ENCODE peak calls at places on chromosome 17, in five cellular contexts. V, N, Y, U and J are unnamed samples.

GRCh38 chr17:42016411-42016831 is 818 bp downstream of the DNAJC7 start:
- DNase-seq in V (no peak), N (peak; percentile 36), Y (no peak), U (peak; percentile 38), J (no peak)

GRCh38 chr17:80125656-80126448 is 21.1 kb downstream of the EIF4A3 start:
- DNase-seq in V (no peak), N (no peak), Y (no peak), U (no peak), J (no peak)

GRCh38 chr17:79887451-79887991 is 48.3 kb upstream of the CBX4 start:
- DNase-seq in V (no peak), N (no peak), Y (no peak), U (no peak), J (no peak)

GRCh38 chr17:50353600-50354195 is 7.8 kb downstream of the XYLT2 start:
- DNase-seq in V (peak; percentile 11), N (no peak), Y (no peak), U (no peak), J (no peak)

GRCh38 chr17:78512976-78513375 is 64.2 kb downstream of the DNAH17 start:
- DNase-seq in V (no peak), N (no peak), Y (no peak), U (no peak), J (no peak)

GRCh38 chr17:73351764-73352163 is 40.0 kb upstream of the CDC42EP4 start:
- DNase-seq in V (no peak), N (no peak), Y (no peak), U (no peak), J (no peak)

GRCh38 chr17:48062273-48062672 is 14.1 kb downstream of the NFE2L1 start:
- DNase-seq in V (no peak), N (no peak), Y (no peak), U (no peak), J (no peak)

GRCh38 chr17:76252040-76252954 is 12.0 kb upstream of the RNF157 start:
- DNase-seq in V (peak; percentile 70), N (peak; percentile 67), Y (no peak), U (peak; percentile 87), J (peak; percentile 79)

GRCh38 chr17:65185686-65186382 is 48.7 kb downstream of the RGS9 start:
- DNase-seq in V (no peak), N (no peak), Y (no peak), U (no peak), J (no peak)
- TF ChIP-seq CTCF in V (no peak), N (no peak), Y (no peak), U (no peak), J (no peak)

GRCh38 chr17:59620064-59620359 is 317 bp downstream of the CLTC start:
- DNase-seq in V (no peak), N (no peak), Y (no peak), U (no peak), J (no peak)

GRCh38 chr17:59621771-59622170 is 2.1 kb downstream of the CLTC start:
- DNase-seq in V (no peak), N (no peak), Y (no peak), U (no peak), J (no peak)

GRCh38 chr17:59626756-59627155 is 7.1 kb downstream of the CLTC start:
- DNase-seq in V (no peak), N (no peak), Y (no peak), U (no peak), J (no peak)

GRCh38 chr17:59620518-59621259 is 994 bp downstream of the CLTC start:
- DNase-seq in V (peak; percentile 60), N (peak; percentile 64), Y (peak; percentile 46), U (peak; percentile 56), J (peak; percentile 74)

DNA sequence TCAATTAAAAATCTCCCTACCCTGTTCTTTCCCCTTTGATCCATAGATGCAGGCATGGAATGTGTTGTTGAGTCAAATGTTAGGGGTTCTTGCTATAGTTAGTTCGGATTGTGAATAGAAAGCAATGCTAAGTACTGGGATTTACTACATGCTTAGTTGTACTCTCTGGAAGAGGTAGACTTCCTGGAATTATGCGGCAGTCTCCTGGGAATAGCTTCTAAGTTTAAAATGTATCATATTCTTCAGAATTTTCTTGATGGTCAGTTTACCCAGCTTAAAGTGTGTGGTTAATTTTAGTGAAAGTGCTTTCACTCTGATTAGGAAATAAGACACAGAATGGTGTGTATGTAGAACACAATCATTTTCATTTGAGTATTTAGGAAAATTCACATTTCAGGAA is 3.5 kb downstream of the CLTC start:
- DNase-seq in V (no peak), N (no peak), Y (no peak), U (no peak), J (no peak)
- H3K4me1 ChIP-seq in V (peaks cover 74% of the 10 kb centered on the region), N (peaks cover 44% of the 10 kb centered on the region), Y (peaks cover 60% of the 10 kb centered on the region), U (peaks cover 71% of the 10 kb centered on the region), J (peaks cover 74% of the 10 kb centered on the region)

DNA sequence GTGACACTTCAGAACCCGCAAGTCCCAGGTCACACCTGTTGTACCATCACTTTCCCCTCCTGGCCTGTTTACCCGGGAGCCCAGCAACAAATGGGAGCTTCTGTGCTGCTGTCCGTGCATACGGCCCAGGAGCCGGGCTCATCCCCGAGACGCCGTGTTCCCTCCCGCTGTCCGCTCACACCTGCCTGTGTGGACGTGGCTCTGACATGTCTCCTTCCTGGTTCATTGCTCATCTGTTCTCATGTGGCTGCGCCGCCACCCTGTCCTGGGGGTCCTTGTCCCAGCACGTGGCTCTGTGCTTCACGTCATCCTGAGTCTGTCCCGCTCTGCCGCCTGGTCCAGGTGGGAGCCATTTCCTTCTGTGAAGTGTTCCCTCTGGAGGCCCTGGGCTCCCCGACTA is 37.9 kb downstream of the TBCD start:
- DNase-seq in V (no peak), N (no peak), Y (no peak), U (no peak), J (no peak)
- H3K27ac ChIP-seq in V (no peak overlapping the region), N (no peak overlapping the region), Y (no peak overlapping the region), U (no peak overlapping the region), J (no peak overlapping the region)

DNA sequence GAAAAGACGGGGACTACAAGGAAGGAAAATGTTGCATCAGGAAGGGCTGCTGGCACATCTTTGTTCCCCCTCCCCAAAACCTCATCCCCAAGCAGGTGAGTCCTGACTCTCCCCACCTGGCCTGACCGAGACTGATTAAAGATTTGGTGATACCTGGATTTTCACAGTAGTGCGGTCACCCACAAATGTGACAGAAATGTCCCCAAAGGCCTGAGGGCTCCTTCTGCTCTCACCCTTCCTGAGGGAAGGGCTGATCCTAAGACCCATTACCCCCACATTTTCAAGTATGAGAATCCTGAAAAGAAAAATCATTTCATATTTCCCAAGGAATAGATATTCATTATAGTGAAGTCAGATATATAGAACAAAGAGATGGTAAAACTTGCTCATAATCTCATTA is 28.8 kb downstream of the TBC1D3B start:
- DNase-seq in V (no peak), N (no peak), Y (no peak), U (no peak), J (no peak)
- TF ChIP-seq CTCF in V (no peak), N (no peak), Y (no peak), U (no peak), J (no peak)

DNA sequence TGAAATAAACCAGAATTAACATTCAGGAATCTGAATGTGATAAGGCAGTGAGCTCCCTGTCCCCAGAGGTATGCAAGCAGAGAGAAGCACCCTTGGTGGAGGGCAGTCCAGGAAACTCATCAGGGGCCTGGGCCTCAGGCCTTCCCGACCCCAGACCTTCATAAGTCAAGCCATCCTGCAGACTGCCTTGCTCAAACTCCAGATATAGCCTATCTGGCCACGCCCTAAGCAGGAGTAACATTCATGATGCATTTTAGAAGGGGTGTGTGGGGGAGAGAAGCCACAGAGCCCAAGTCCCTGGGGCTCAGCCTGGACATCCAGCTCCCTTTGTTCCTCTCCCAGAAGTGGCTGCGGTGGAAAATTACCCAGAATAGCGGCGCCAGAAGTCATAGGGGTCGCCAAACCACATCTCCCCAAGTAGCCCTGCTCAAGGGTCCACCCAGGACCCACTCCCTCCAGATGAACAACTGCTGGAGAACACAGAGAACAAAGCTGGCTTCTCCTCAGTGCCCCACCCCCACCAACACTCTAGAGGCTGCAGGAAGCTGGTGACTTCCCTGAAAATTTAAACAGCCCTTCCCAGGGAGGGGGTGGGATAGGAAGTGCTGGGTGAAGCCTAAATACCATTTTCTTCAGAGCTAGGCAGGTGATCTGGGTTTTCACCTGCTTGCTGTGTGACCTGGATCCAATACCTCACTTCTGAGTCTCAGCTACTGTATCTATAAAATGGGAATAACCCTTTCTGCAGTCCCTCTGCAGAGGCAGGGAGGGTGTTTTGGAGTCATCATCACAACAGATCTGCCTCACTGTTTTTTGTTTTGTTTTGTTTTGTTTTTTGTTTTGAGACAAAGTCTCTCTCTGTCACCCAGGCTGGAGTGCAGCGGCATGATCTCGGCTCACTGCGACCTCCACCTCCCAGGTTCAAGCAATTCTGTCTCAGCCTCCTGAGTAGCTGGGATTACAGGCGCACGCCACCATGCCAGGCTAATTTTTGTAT is 1.5 kb upstream of the SREBF1 start:
- DNase-seq in V (peak; percentile 65), N (peak; percentile 66), Y (no peak), U (peak; percentile 88), J (peak; percentile 87)
- H3K4me1 ChIP-seq in V (peaks cover 79% of the 10 kb centered on the region), N (peaks cover 59% of the 10 kb centered on the region), Y (peaks cover 67% of the 10 kb centered on the region), U (peaks cover 75% of the 10 kb centered on the region), J (peaks cover 89% of the 10 kb centered on the region)

GRCh38 chr17:82416771-82417170 is 1.4 kb upstream of the HEXD start:
- DNase-seq in V (no peak), N (no peak), Y (no peak), U (no peak), J (no peak)

GRCh38 chr17:82416264-82416663 is 1.9 kb upstream of the HEXD start:
- DNase-seq in V (no peak), N (no peak), Y (no peak), U (no peak), J (no peak)

GRCh38 chr17:82419471-82419995 is 1.1 kb upstream of the OGFOD3 start:
- DNase-seq in V (no peak), N (no peak), Y (no peak), U (no peak), J (no peak)

GRCh38 chr17:82415786-82416185 is 2.4 kb upstream of the HEXD start:
- DNase-seq in V (no peak), N (no peak), Y (no peak), U (no peak), J (no peak)

DNA sequence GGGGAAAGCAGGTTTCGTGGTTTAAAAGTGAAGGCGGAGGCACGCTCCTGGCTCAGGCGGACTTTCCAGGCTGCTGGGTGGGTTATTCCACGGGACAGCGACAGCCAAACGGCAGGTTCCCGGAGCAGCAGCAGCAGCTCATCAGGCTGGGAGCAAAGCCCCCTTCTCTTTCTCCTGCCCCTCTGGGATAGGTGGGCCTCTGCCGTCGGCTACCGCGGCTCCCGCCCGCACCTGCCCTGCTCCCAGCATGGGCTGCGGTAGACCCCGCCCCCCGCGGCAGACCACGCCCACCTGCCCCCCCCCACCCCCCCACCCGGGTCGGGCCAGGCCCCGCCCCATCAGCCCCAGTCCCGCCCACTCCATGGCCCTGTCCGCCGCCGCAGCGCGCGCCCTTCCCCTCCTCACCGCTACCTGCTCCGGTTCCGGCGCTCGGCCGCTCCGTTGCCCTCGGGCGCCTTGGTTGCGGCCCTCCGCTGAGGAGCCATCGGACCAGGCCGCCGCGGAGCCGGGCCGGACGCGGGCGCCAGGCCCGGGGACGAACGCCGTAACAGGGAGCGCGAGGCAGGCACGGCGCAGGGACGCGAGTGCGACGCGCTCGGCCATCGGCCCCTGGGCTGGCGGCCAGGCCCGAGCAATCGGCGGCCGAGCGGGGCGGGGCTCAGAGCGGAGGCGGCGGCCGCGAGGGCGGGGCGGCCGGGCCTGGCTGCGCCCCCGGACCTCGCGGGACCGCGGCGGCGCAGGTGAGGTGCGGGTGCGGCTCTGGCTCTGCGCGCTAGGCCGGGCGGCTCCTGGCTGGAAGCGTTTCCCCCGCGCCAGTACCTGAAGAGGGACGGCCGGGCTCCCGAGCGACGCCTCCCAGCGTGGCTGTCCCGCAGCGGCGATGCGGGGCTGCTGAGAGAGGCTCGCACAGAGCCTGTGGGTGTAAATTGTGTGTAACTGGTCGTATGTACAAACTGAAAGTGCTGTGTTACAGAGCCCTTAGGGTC is at the start of the genes HEXD and OGFOD3:
- DNase-seq in V (peak; percentile 70), N (peak; percentile 96), Y (peak; percentile 81), U (peak; percentile 86), J (peak; percentile 85)
- H3K27ac ChIP-seq in V (peak within 1 kb of the TSS; percentile 60), N (peak within 1 kb of the TSS; percentile 98), Y (peak within 1 kb of the TSS; percentile 63), U (peak within 1 kb of the TSS; percentile 87), J (peak within 1 kb of the TSS; percentile 96)